ENCODE peak calls at places on chromosomes 3 and 15, in seven cellular contexts. P is adrenal gland, O is ovary, B is heart left ventricle, Z is breast epithelium, D is uterus, F is upper lobe of left lung. T is an unnamed sample.

GRCh38 chr3:41199866-41200668 is 762 bp downstream of the CTNNB1 start:
- DNase-seq in O (peak; percentile 51), Z (peak; percentile 53), D (no peak), P (peak; percentile 53), B (no peak), F (peak; percentile 44), T (no peak)

GRCh38 chr15:37106490-37107001 is 6.2 kb upstream of the MEIS2 start:
- DNase-seq in B (peak; percentile 45), Z (no peak), O (peak; percentile 76), D (peak; percentile 72), P (no peak), F (no peak), T (no peak)

GRCh38 chr15:100901702-100902435 is 17.3 kb upstream of the LRRK1 start:
- DNase-seq in O (no peak), P (no peak), B (no peak), F (no peak), Z (no peak), D (peak; percentile 42), T (peak; percentile 86)

GRCh38 chr3:64645236-64645635 is 42.6 kb downstream of the ADAMTS9 start:
- DNase-seq in P (no peak), F (no peak), B (no peak), Z (no peak), D (no peak), O (no peak), T (no peak)

GRCh38 chr3:94512876-94513275 is 450.0 kb downstream of the NSUN3 start:
- DNase-seq in P (no peak), B (no peak), Z (no peak), O (no peak), F (no peak), D (no peak), T (no peak)

GRCh38 chr3:126683506-126683905 is 20.5 kb upstream of the CHCHD6 start:
- DNase-seq in D (no peak), F (no peak), O (no peak), B (no peak), Z (no peak), P (peak; percentile 62), T (no peak)

GRCh38 chr15:29674661-29675533 is 147.4 kb downstream of the TJP1 start:
- DNase-seq in F (peak; percentile 75), Z (no peak), P (no peak), O (no peak), D (peak; percentile 39), B (peak; percentile 44), T (no peak)

GRCh38 chr3:4802903-4803302 is 176.3 kb upstream of the BHLHE40 start:
- DNase-seq in B (no peak), Z (no peak), P (no peak), O (no peak), D (no peak), F (no peak), T (no peak)

GRCh38 chr15:55694652-55695150 is 48.3 kb downstream of the PRTG start:
- DNase-seq in Z (no peak), B (no peak), O (no peak), F (no peak), D (no peak), P (no peak), T (no peak)

GRCh38 chr3:173586176-173586575 is 188.6 kb downstream of the NLGN1 start:
- DNase-seq in F (no peak), Z (no peak), D (no peak), B (no peak), O (no peak), P (no peak), T (no peak)

GRCh38 chr3:151818361-151818760 is 4.4 kb downstream of the AADAC start:
- DNase-seq in O (no peak), Z (no peak), F (no peak), B (no peak), D (no peak), P (no peak), T (no peak)

GRCh38 chr15:99153026-99153535 is 48.2 kb downstream of the SYNM start:
- DNase-seq in P (peak; percentile 44), O (no peak), D (no peak), Z (no peak), B (no peak), F (no peak), T (no peak)

GRCh38 chr3:171809513-171810277 is 588 bp downstream of the PLD1 start:
- DNase-seq in P (no peak), F (peak; percentile 84), Z (peak; percentile 65), B (peak; percentile 92), O (peak; percentile 75), D (peak; percentile 94), T (peak; percentile 75)

GRCh38 chr15:66115568-66116206 is 137.9 kb downstream of the MEGF11 start:
- DNase-seq in Z (no peak), P (no peak), D (no peak), F (no peak), B (no peak), O (no peak), T (no peak)

GRCh38 chr3:170811928-170812591 is 57.9 kb downstream of the RPL22L1 start:
- DNase-seq in P (peak; percentile 86), B (peak; percentile 48), Z (no peak), F (peak; percentile 64), D (peak; percentile 70), O (peak; percentile 90), T (peak; percentile 77)

GRCh38 chr3:183385698-183386590 is 42.5 kb downstream of the MCF2L2 start:
- DNase-seq in P (peak; percentile 83), Z (no peak), D (peak; percentile 44), O (peak; percentile 64), F (peak; percentile 47), B (no peak), T (no peak)

GRCh38 chr3:80769683-80770082 is 991.8 kb downstream of the GBE1 start:
- DNase-seq in B (no peak), P (no peak), Z (no peak), D (no peak), O (no peak), F (no peak), T (no peak)

GRCh38 chr3:80770106-80771079 is 991.1 kb downstream of the GBE1 start:
- DNase-seq in D (no peak), P (no peak), B (no peak), Z (no peak), F (no peak), O (no peak), T (no peak)

GRCh38 chr3:80771085-80771484 is 990.4 kb downstream of the GBE1 start:
- DNase-seq in D (no peak), F (no peak), B (no peak), P (no peak), O (no peak), Z (no peak), T (no peak)

GRCh38 chr3:80767599-80767998 is 993.8 kb downstream of the GBE1 start:
- DNase-seq in D (no peak), P (no peak), Z (no peak), O (no peak), B (no peak), F (no peak), T (no peak)
- TF ChIP-seq CTCF in D (no peak), P (no peak), Z (no peak), O (no peak), B (no peak), F (no peak), T (no peak)

DNA sequence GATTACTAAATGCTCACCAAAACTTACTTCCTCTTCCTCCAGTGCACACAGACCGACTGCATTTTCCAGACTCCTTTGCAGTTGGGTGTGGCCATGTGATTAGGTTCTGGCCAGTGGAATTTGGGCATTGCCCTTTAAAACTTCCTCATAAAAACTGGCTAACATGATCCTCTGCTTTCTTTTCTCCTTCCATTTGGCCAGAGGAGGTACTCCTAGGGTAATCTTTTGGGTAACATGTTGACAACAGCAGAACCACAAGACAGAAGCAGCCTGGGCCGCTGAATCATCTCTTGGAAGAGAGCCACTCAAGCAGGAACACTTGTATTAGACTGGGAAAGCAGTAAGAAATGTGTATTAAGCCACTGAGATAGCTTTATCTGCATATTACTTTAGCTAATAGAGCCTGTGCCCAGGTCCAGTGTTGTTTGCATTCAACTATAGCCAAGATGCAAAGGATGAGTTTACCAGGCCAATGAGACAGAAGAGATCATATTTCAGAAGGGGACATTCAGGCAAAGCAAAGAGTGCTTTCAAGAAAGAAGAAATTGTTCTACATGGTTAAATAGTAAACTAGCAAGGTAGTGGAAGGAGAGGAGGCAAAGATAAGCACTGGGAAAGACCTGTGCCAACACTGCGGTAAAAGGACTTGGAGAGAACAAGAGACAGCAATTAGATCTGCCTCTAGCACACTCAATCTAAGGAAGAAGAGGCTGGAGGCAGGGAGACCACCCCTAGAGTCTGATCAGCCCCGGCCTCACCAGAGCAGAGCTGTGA is 79.8 kb downstream of the PLCH1 start:
- DNase-seq in D (peak; percentile 64), B (peak; percentile 65), P (peak; percentile 66), Z (no peak), O (peak; percentile 75), F (peak; percentile 63), T (peak; percentile 84)
- H3K4me3 ChIP-seq in D (no peak overlapping the region), B (no peak overlapping the region), P (no peak overlapping the region), Z (no peak overlapping the region), O (no peak overlapping the region), F (no peak overlapping the region), T (no peak overlapping the region)

DNA sequence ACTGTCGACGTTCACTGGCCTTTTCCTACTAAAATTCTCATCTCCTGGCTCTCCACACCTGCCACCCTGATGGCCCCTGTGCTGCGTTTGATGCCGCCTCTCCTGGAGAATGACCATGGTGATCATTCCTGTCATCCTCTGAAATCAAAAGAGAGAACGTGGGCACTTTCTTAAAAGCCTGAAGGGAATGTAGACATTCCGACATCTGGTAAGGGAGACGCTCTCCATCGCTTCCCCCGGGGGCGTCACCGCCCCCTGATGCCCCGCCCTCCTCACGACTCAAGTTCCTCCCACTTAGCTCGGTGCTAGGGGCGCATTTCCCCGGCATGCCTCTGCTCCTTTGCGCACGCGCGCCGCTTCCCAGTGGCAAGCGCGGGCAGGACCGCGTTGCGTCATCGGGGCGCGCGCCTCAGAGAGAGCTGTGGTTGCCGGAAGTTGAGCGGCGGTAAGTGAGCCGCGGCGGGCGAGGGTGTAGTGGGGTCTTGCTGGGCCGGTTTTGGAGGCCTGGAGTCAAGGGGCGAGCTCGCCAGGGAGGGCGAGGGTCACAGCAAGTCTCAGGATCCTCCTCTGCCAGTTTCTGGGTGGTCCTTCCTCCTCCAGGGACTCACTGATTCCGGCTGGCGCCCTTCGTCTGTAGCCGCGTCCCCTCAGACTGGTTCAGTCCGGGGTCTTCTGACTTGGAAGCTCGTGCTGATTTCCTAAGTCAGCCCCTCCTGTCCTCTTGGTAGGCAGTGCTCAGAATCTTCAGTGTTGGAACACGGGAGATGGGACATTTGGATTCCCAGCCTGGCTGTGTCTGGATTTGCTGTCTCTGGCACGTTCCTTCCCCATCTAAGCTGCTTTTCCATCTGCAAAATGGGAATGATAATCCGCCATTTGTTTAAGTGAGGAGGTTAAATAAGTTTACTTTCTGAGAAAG is at the start of gene ATG7:
- DNase-seq in Z (peak; percentile 95), D (peak; percentile 97), B (peak; percentile 98), O (peak; percentile 98), P (peak; percentile 98), F (peak; percentile 98), T (peak; percentile 95)
- TF ChIP-seq POLR2A in Z (peak; percentile 90), D (peak; percentile 83), B (no peak), O (peak; percentile 90), P (peak; percentile 78), F (peak; percentile 93), T (peak; percentile 38)

DNA sequence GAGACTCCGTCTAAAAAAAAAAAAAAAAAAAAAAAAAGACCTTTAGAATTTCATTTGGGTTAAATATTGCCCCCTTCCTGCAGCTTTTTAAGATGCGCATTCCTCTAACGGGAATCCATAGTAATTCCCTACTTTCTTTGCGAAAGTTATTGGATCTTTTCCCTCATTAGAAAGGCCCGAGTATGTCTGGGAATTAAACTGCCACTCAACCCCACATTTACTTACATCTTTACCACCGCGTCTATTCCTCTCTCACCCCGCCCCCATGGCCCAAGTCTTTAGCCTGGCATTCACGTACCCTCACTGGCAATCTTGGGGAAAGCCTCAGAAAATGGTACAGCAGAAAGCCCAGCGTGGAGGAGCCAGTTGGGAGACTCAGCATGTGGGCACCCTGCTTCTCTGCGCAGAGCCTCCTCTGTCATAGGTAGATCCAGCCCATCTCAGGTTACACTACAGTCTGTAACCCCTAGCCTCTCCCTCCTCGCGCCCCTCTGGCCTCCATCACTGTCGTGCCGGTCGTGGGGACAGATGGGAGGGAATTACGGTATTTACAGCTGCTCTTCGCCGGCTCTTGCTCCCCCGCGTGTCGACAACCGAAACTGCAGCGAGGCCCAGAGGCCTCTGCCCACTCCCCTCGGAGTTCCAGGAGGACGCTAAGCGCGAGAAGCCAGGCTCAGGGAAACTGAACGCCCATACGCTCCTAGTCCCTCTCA is 6.4 kb upstream of the ANKDD1A start:
- DNase-seq in B (peak; percentile 81), D (peak; percentile 80), O (peak; percentile 73), Z (peak; percentile 58), F (peak; percentile 81), P (peak; percentile 90), T (peak; percentile 43)
- TF ChIP-seq CTCF in B (peak; percentile 88), D (peak; percentile 90), O (peak; percentile 45), Z (peak; percentile 66), F (peak; percentile 86), P (peak; percentile 87), T (no peak)